ENCODE peak calls at places on chromosome 20, in ten cellular contexts. One of them, this sample, is unnamed.

GRCh38 chr20:14707026-14707680 is 369.7 kb upstream of the FLRT3 start:
- DNase-seq in OCI-LY7: no peak
- DNase-seq in PC-3: no peak
- DNase-seq in psoas muscle: no peak
- DNase-seq in small intestine: no peak
- DNase-seq in neuronal stem cell: no peak
- DNase-seq in neural progenitor cell: no peak
- DNase-seq in Peyer's patch: no peak
- DNase-seq in heart right ventricle: no peak
- DNase-seq in heart left ventricle: no peak
- DNase-seq in this sample: no peak

GRCh38 chr20:38110525-38111178 is 54.4 kb downstream of the TGM2 start:
- DNase-seq in small intestine: no peak
- DNase-seq in Peyer's patch: peak; percentile 25
- DNase-seq in PC-3: no peak
- DNase-seq in heart left ventricle: peak; percentile 26
- DNase-seq in OCI-LY7: no peak
- DNase-seq in psoas muscle: no peak
- DNase-seq in heart right ventricle: no peak
- DNase-seq in neural progenitor cell: no peak
- DNase-seq in neuronal stem cell: no peak
- DNase-seq in this sample: no peak

GRCh38 chr20:51886891-51887608 is 84.7 kb upstream of the SALL4 start:
- DNase-seq in PC-3: no peak
- DNase-seq in neuronal stem cell: no peak
- DNase-seq in Peyer's patch: no peak
- DNase-seq in psoas muscle: no peak
- DNase-seq in heart right ventricle: no peak
- DNase-seq in OCI-LY7: no peak
- DNase-seq in neural progenitor cell: no peak
- DNase-seq in small intestine: no peak
- DNase-seq in heart left ventricle: no peak
- DNase-seq in this sample: no peak

GRCh38 chr20:15918631-15919030 is 654.6 kb downstream of the KIF16B start:
- DNase-seq in small intestine: no peak
- DNase-seq in psoas muscle: no peak
- DNase-seq in neural progenitor cell: no peak
- DNase-seq in Peyer's patch: no peak
- DNase-seq in PC-3: no peak
- DNase-seq in neuronal stem cell: no peak
- DNase-seq in OCI-LY7: no peak
- DNase-seq in heart left ventricle: no peak
- DNase-seq in heart right ventricle: no peak
- DNase-seq in this sample: no peak

GRCh38 chr20:46299078-46299477 is 9.2 kb downstream of the CDH22 start:
- DNase-seq in OCI-LY7: no peak
- DNase-seq in heart right ventricle: no peak
- DNase-seq in neuronal stem cell: no peak
- DNase-seq in small intestine: no peak
- DNase-seq in psoas muscle: no peak
- DNase-seq in neural progenitor cell: no peak
- DNase-seq in PC-3: no peak
- DNase-seq in Peyer's patch: no peak
- DNase-seq in heart left ventricle: no peak
- DNase-seq in this sample: no peak

GRCh38 chr20:38290829-38291581 is 13.0 kb upstream of the BPI start:
- DNase-seq in OCI-LY7: no peak
- DNase-seq in Peyer's patch: peak; percentile 51
- DNase-seq in small intestine: peak; percentile 8
- DNase-seq in PC-3: peak; percentile 58
- DNase-seq in psoas muscle: peak; percentile 39
- DNase-seq in neural progenitor cell: peak; percentile 77
- DNase-seq in heart left ventricle: peak; percentile 66
- DNase-seq in neuronal stem cell: no peak
- DNase-seq in heart right ventricle: peak; percentile 50
- DNase-seq in this sample: peak; percentile 74

GRCh38 chr20:50390685-50391443 is 119.3 kb upstream of the PTPN1 start:
- DNase-seq in heart left ventricle: no peak
- DNase-seq in PC-3: no peak
- DNase-seq in psoas muscle: no peak
- DNase-seq in OCI-LY7: no peak
- DNase-seq in Peyer's patch: no peak
- DNase-seq in neural progenitor cell: no peak
- DNase-seq in neuronal stem cell: no peak
- DNase-seq in small intestine: no peak
- DNase-seq in heart right ventricle: no peak
- DNase-seq in this sample: peak; percentile 64

GRCh38 chr20:34874094-34874654 is 1.5 kb upstream of the GGT7 start:
- DNase-seq in neuronal stem cell: peak; percentile 56
- DNase-seq in psoas muscle: peak; percentile 63
- DNase-seq in PC-3: peak; percentile 95
- DNase-seq in Peyer's patch: peak; percentile 90
- DNase-seq in heart left ventricle: peak; percentile 81
- DNase-seq in OCI-LY7: peak; percentile 79
- DNase-seq in neural progenitor cell: peak; percentile 82
- DNase-seq in heart right ventricle: peak; percentile 53
- DNase-seq in small intestine: peak; percentile 92
- DNase-seq in this sample: peak; percentile 86

DNA sequence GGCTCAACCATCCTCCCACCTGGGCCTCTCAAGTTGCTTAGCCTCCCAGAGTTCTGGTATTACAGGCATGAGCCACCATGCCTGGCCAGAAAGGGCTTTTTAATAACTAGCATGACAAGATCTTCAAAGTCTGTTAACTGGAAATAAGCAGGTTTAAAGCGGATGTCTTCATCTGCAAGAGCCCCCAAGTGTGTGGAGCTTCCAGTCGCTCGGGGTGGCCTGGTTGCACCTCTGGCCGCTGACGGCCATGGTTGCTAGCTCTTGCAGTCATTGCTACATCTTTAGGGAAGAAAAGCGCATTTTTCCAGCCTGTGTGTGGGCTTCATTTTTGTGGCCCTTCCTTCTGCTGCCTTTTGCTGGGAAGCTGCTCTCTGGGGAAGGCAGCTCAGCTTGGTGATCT is 7.8 kb downstream of the ARFGAP1 start:
- DNase-seq in neural progenitor cell: no peak
- DNase-seq in small intestine: no peak
- DNase-seq in psoas muscle: peak; percentile 3
- DNase-seq in heart right ventricle: peak; percentile 1
- DNase-seq in neuronal stem cell: no peak
- DNase-seq in OCI-LY7: no peak
- DNase-seq in PC-3: no peak
- DNase-seq in heart left ventricle: no peak
- DNase-seq in Peyer's patch: no peak
- DNase-seq in this sample: peak; percentile 9
- H3K36me3 ChIP-seq in neural progenitor cell: no peaks in the 10 kb centered on the region
- H3K36me3 ChIP-seq in small intestine: peaks cover 11% of the 10 kb centered on the region
- H3K36me3 ChIP-seq in psoas muscle: peaks cover 97% of the 10 kb centered on the region
- H3K36me3 ChIP-seq in heart right ventricle: no peaks in the 10 kb centered on the region
- H3K36me3 ChIP-seq in neuronal stem cell: peaks cover 97% of the 10 kb centered on the region
- H3K36me3 ChIP-seq in OCI-LY7: peaks cover 53% of the 10 kb centered on the region
- H3K36me3 ChIP-seq in PC-3: peaks cover 34% of the 10 kb centered on the region
- H3K36me3 ChIP-seq in heart left ventricle: peaks cover 26% of the 10 kb centered on the region
- H3K36me3 ChIP-seq in Peyer's patch: no peaks in the 10 kb centered on the region
- H3K36me3 ChIP-seq in this sample: peaks cover 5% of the 10 kb centered on the region

DNA sequence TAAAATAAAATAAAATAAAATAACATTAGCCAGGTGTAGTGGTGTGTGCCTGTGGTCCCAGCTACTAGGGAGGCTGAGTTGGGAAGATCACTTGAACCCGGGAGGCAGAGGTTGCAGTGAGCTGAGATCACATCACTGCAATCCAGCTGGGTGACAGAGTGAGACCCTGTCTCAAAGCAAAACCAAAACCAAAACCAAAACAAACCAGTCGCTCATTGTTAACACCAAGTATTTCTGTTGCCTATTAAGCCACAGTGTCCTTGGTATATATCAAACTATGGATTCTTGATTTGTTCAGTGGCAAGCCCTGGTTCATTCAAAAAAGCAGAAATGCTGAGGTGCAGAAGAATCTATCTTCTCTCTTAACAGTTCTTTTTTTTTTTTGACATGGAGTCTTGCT is 65.7 kb downstream of the PYGB start:
- DNase-seq in psoas muscle: no peak
- DNase-seq in heart left ventricle: no peak
- DNase-seq in small intestine: no peak
- DNase-seq in Peyer's patch: no peak
- DNase-seq in OCI-LY7: no peak
- DNase-seq in heart right ventricle: no peak
- DNase-seq in neuronal stem cell: no peak
- DNase-seq in PC-3: no peak
- DNase-seq in neural progenitor cell: no peak
- DNase-seq in this sample: no peak
- H3K27ac ChIP-seq in psoas muscle: no peak overlapping the region
- H3K27ac ChIP-seq in heart left ventricle: no peak overlapping the region
- H3K27ac ChIP-seq in small intestine: no peak overlapping the region
- H3K27ac ChIP-seq in Peyer's patch: no peak overlapping the region
- H3K27ac ChIP-seq in OCI-LY7: no peak overlapping the region
- H3K27ac ChIP-seq in heart right ventricle: no peak overlapping the region
- H3K27ac ChIP-seq in neuronal stem cell: no peak overlapping the region
- H3K27ac ChIP-seq in PC-3: no peak overlapping the region
- H3K27ac ChIP-seq in neural progenitor cell: no peak overlapping the region
- H3K27ac ChIP-seq in this sample: no peak overlapping the region

GRCh38 chr20:48719598-48720255 is 108.1 kb downstream of the PREX1 start:
- DNase-seq in Peyer's patch: no peak
- DNase-seq in heart right ventricle: no peak
- DNase-seq in PC-3: no peak
- DNase-seq in psoas muscle: no peak
- DNase-seq in OCI-LY7: no peak
- DNase-seq in neuronal stem cell: no peak
- DNase-seq in small intestine: no peak
- DNase-seq in neural progenitor cell: no peak
- DNase-seq in heart left ventricle: no peak
- DNase-seq in this sample: no peak
- H3K4me1 ChIP-seq in Peyer's patch: peaks cover 69% of the 10 kb centered on the region
- H3K4me1 ChIP-seq in heart right ventricle: peaks cover 7% of the 10 kb centered on the region
- H3K4me1 ChIP-seq in PC-3: peaks cover 7% of the 10 kb centered on the region
- H3K4me1 ChIP-seq in psoas muscle: no peaks in the 10 kb centered on the region
- H3K4me1 ChIP-seq in OCI-LY7: peaks cover 64% of the 10 kb centered on the region
- H3K4me1 ChIP-seq in neuronal stem cell: peaks cover 1% of the 10 kb centered on the region
- H3K4me1 ChIP-seq in small intestine: no peaks in the 10 kb centered on the region
- H3K4me1 ChIP-seq in neural progenitor cell: no peaks in the 10 kb centered on the region
- H3K4me1 ChIP-seq in heart left ventricle: no peaks in the 10 kb centered on the region
- H3K4me1 ChIP-seq in this sample: peaks cover 5% of the 10 kb centered on the region

DNA sequence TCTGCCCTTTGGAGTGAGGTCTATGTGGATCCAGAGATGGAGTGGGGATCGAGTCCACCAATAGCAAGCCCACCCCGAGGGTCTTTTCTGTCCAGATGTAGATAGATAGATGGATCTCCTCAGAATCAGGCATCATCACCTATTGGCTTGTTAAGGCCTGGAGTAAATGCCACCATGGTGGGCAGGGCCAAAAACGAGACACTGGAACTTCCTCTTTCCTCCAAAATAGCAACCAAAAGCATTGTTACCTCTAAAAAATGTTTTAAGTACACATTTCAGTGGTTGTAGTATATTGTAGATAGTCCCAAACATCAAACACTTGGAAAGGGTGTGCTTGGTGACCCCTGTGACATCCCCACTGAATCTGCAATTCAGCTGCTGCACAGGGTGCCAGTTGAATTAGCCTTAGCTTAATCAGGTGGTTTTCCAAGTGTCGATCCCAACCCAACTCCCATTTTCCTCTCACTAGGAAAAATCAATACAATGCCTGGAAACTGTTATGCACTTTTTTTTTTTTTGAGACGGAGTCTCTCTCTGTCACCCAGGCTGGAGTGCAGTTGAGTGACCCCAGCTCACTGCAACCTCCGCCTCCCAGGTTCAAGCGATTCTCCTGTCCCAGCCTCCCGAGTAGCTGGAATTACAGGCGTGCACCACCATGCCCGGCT is 35.0 kb upstream of the NELFCD start:
- DNase-seq in Peyer's patch: no peak
- DNase-seq in small intestine: no peak
- DNase-seq in PC-3: no peak
- DNase-seq in neuronal stem cell: no peak
- DNase-seq in heart left ventricle: no peak
- DNase-seq in OCI-LY7: no peak
- DNase-seq in neural progenitor cell: no peak
- DNase-seq in heart right ventricle: no peak
- DNase-seq in psoas muscle: no peak
- DNase-seq in this sample: no peak
- H3K36me3 ChIP-seq in Peyer's patch: no peaks in the 10 kb centered on the region
- H3K36me3 ChIP-seq in small intestine: no peaks in the 10 kb centered on the region
- H3K36me3 ChIP-seq in PC-3: no peaks in the 10 kb centered on the region
- H3K36me3 ChIP-seq in neuronal stem cell: no peaks in the 10 kb centered on the region
- H3K36me3 ChIP-seq in heart left ventricle: no peaks in the 10 kb centered on the region
- H3K36me3 ChIP-seq in OCI-LY7: no peaks in the 10 kb centered on the region
- H3K36me3 ChIP-seq in neural progenitor cell: no peaks in the 10 kb centered on the region
- H3K36me3 ChIP-seq in heart right ventricle: no peaks in the 10 kb centered on the region
- H3K36me3 ChIP-seq in psoas muscle: no peaks in the 10 kb centered on the region
- H3K36me3 ChIP-seq in this sample: no peaks in the 10 kb centered on the region

DNA sequence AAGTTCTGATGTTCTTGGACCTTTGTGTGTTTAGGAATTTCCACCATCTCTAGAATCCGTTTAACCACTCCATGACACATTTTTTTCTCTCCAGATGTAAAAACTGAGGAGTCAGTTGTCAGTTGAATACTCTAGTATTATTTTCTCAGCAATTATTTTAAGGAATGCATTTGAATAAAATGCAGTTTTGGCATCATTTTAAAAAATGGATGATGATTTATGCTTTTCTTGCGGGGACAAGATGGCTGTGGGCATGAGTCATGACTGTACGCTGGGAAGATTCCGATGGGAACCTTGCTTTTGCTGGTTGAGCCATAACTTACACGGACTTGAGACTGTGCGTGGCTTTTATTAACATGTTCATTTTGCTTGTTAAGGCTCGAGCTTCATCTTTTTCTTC is 470.3 kb upstream of the JAG1 start:
- DNase-seq in OCI-LY7: no peak
- DNase-seq in small intestine: no peak
- DNase-seq in neural progenitor cell: no peak
- DNase-seq in neuronal stem cell: no peak
- DNase-seq in heart right ventricle: no peak
- DNase-seq in psoas muscle: no peak
- DNase-seq in Peyer's patch: no peak
- DNase-seq in PC-3: no peak
- DNase-seq in heart left ventricle: no peak
- DNase-seq in this sample: no peak
- H3K27ac ChIP-seq in OCI-LY7: no peak overlapping the region
- H3K27ac ChIP-seq in small intestine: no peak overlapping the region
- H3K27ac ChIP-seq in neural progenitor cell: no peak overlapping the region
- H3K27ac ChIP-seq in neuronal stem cell: no peak overlapping the region
- H3K27ac ChIP-seq in heart right ventricle: no peak overlapping the region
- H3K27ac ChIP-seq in psoas muscle: no peak overlapping the region
- H3K27ac ChIP-seq in Peyer's patch: no peak overlapping the region
- H3K27ac ChIP-seq in PC-3: no peak overlapping the region
- H3K27ac ChIP-seq in heart left ventricle: no peak overlapping the region
- H3K27ac ChIP-seq in this sample: peak overlapping the region; percentile 17